ENCODE peak calls at places on chromosomes 6 and 20, in four cellular contexts. N, Z, M and P are unnamed samples.

GRCh38 chr6:169937389-169938261 is 186.2 kb downstream of the ERMARD start:
- DNase-seq in N (no peak), Z (no peak), M (no peak), P (no peak)

GRCh38 chr6:126195625-126196236 is 144.2 kb upstream of the CENPW start:
- DNase-seq in N (no peak), Z (peak; percentile 42), M (no peak), P (no peak)

GRCh38 chr6:159257846-159258245 is 88.6 kb downstream of the FNDC1 start:
- DNase-seq in N (no peak), Z (no peak), M (no peak), P (no peak)

GRCh38 chr20:51831891-51832675 is 29.8 kb upstream of the SALL4 start:
- DNase-seq in N (no peak), Z (peak; percentile 19), M (no peak), P (no peak)

GRCh38 chr20:23159256-23159922 is 73.3 kb upstream of the CD93 start:
- DNase-seq in N (no peak), Z (no peak), M (no peak), P (peak; percentile 61)

GRCh38 chr20:24651171-24651972 is 181.9 kb downstream of the SYNDIG1 start:
- DNase-seq in N (no peak), Z (peak; percentile 82), M (no peak), P (peak; percentile 52)

GRCh38 chr6:170294813-170295518 is 4.1 kb upstream of the DLL1 start:
- DNase-seq in N (no peak), Z (no peak), M (peak; percentile 47), P (no peak)

GRCh38 chr6:130632288-130632687 is 194.9 kb upstream of the SMLR1 start:
- DNase-seq in N (no peak), Z (peak; percentile 25), M (no peak), P (no peak)

GRCh38 chr20:61731363-61732181 is 334.1 kb downstream of the TAF4 start:
- DNase-seq in N (no peak), Z (peak; percentile 38), M (no peak), P (no peak)

GRCh38 chr20:61299613-61300012 is 47.6 kb downstream of the CDH4 start:
- DNase-seq in N (no peak), Z (no peak), M (no peak), P (no peak)

GRCh38 chr6:48916523-48917050 is 546.5 kb downstream of the MMUT start:
- DNase-seq in N (no peak), Z (no peak), M (no peak), P (no peak)